ENCODE peak calls at places on chromosomes 4 and X, in seven cellular contexts. T is body of pancreas, O is NAMALWA, G is transverse colon, F is GM19239, B is AG10803, Y is AG04449. Z is an unnamed sample.

GRCh38 chr4:15295421-15296162 is 132.2 kb upstream of the C1QTNF7 start:
- DNase-seq in T (no peak), O (no peak), G (no peak), F (no peak), B (no peak), Y (no peak), Z (peak; percentile 28)

GRCh38 chr4:80423553-80424224 is 88.2 kb downstream of the CFAP299 start:
- DNase-seq in T (no peak), O (no peak), G (no peak), F (no peak), B (peak; percentile 34), Y (no peak), Z (no peak)

GRCh38 chr4:40058121-40058520 is 1.5 kb downstream of the N4BP2 start:
- DNase-seq in T (no peak), O (no peak), G (no peak), F (no peak), B (no peak), Y (no peak), Z (no peak)

GRCh38 chrX:123749643-123750042 is 16.8 kb upstream of the THOC2 start:
- DNase-seq in T (no peak), O (no peak), G (no peak), F (no peak), B (peak; percentile 55), Y (no peak), Z (peak; percentile 37)

GRCh38 chr4:184064877-184065276 is 152.8 kb downstream of the ENPP6 start:
- DNase-seq in T (peak; percentile 87), O (no peak), G (peak; percentile 91), F (no peak), B (no peak), Y (no peak), Z (no peak)

GRCh38 chrX:19870710-19871490 is 16.5 kb downstream of the SH3KBP1 start:
- DNase-seq in T (no peak), O (no peak), G (no peak), F (no peak), B (no peak), Y (no peak), Z (no peak)

GRCh38 chr4:88159137-88159725 is 792 bp upstream of the ABCG2 start:
- DNase-seq in T (peak; percentile 14), O (no peak), G (no peak), F (no peak), B (no peak), Y (no peak), Z (no peak)

GRCh38 chr4:143329985-143330384 is 6.7 kb upstream of the GAB1 start:
- DNase-seq in T (peak; percentile 19), O (no peak), G (no peak), F (no peak), B (no peak), Y (no peak), Z (no peak)

GRCh38 chrX:8726031-8726652 is 5.8 kb downstream of the ANOS1 start:
- DNase-seq in T (no peak), O (no peak), G (no peak), F (no peak), B (no peak), Y (no peak), Z (no peak)

GRCh38 chr4:14994242-14994641 is 8.0 kb upstream of the CPEB2 start:
- DNase-seq in T (no peak), O (no peak), G (no peak), F (no peak), B (peak; percentile 17), Y (no peak), Z (no peak)

Z was measured in fibroblast of villous mesenchyme.